ENCODE peak calls at places on chromosomes 3 and 15, in seven cellular contexts. J is fibroblast of mammary gland; V is CD8-positive, alpha-beta memory T cell; I is BJ; M is neural progenitor cell; F is vagina; B is IMR-90. Y is an unnamed sample.

GRCh38 chr3:54968546-54969172 is 40.8 kb upstream of the LRTM1 start:
- DNase-seq in J (peak; percentile 77), V (no peak), I (no peak), M (peak; percentile 53), F (no peak), B (peak; percentile 91), Y (peak; percentile 67)

GRCh38 chr15:68492855-68493254 is 60.9 kb upstream of the ITGA11 start:
- DNase-seq in J (peak; percentile 72), V (no peak), I (no peak), M (no peak), F (no peak), B (peak; percentile 29), Y (peak; percentile 74)

GRCh38 chr15:47384316-47384715 is 333.0 kb upstream of the SEMA6D start:
- DNase-seq in J (peak; percentile 92), V (no peak), I (peak; percentile 34), M (peak; percentile 55), F (no peak), B (peak; percentile 96), Y (peak; percentile 79)

GRCh38 chr3:123648696-123649405 is 64.0 kb upstream of the HACD2 start:
- DNase-seq in J (no peak), V (no peak), I (no peak), M (no peak), F (no peak), B (no peak), Y (no peak)

GRCh38 chr3:171464462-171464861 is 4.3 kb upstream of the TNIK start:
- DNase-seq in J (no peak), V (no peak), I (no peak), M (no peak), F (no peak), B (no peak), Y (no peak)

GRCh38 chr3:52551118-52551517 is 14.7 kb downstream of the UQCC5 start:
- DNase-seq in J (no peak), V (no peak), I (no peak), M (no peak), F (no peak), B (no peak), Y (no peak)

GRCh38 chr15:28890711-28891495 is 5.1 kb downstream of the APBA2 start:
- DNase-seq in J (no peak), V (no peak), I (no peak), M (no peak), F (no peak), B (no peak), Y (no peak)

GRCh38 chr3:62622553-62623174 is 249.3 kb upstream of the FEZF2 start:
- DNase-seq in J (peak; percentile 77), V (no peak), I (no peak), M (peak; percentile 74), F (no peak), B (peak; percentile 61), Y (peak; percentile 86)

GRCh38 chr3:141707741-141708203 is 30.3 kb upstream of the RNF7 start:
- DNase-seq in J (no peak), V (no peak), I (peak; percentile 50), M (no peak), F (no peak), B (peak; percentile 64), Y (peak; percentile 18)

GRCh38 chr3:58161435-58162398 is 49.1 kb downstream of the DNASE1L3 start:
- DNase-seq in J (peak; percentile 95), V (no peak), I (peak; percentile 46), M (no peak), F (no peak), B (peak; percentile 98), Y (peak; percentile 98)

GRCh38 chr3:55885721-55886120 is 398.6 kb upstream of the WNT5A start:
- DNase-seq in J (peak; percentile 38), V (no peak), I (peak; percentile 47), M (no peak), F (no peak), B (peak; percentile 82), Y (no peak)

GRCh38 chr15:66097151-66098018 is 156.2 kb downstream of the MEGF11 start:
- DNase-seq in J (peak; percentile 3), V (no peak), I (no peak), M (no peak), F (no peak), B (peak; percentile 0), Y (peak; percentile 58)

GRCh38 chr3:150351398-150351797 is 56.7 kb upstream of the TSC22D2 start:
- DNase-seq in J (no peak), V (no peak), I (no peak), M (no peak), F (no peak), B (no peak), Y (no peak)

GRCh38 chr3:176202652-176203051 is 994.6 kb downstream of the TBL1XR1 start:
- DNase-seq in J (no peak), V (no peak), I (no peak), M (no peak), F (no peak), B (no peak), Y (no peak)

GRCh38 chr15:40439461-40440299 is 1.1 kb upstream of the BAHD1 start:
- DNase-seq in J (peak; percentile 47), V (no peak), I (no peak), M (peak; percentile 77), F (no peak), B (peak; percentile 26), Y (peak; percentile 98)

GRCh38 chr15:89019436-89019835 is 68.8 kb upstream of the ABHD2 start:
- DNase-seq in J (no peak), V (no peak), I (no peak), M (no peak), F (no peak), B (no peak), Y (no peak)

GRCh38 chr15:81740402-81740801 is 305.4 kb downstream of the MEX3B start:
- DNase-seq in J (peak; percentile 17), V (no peak), I (no peak), M (no peak), F (no peak), B (peak; percentile 11), Y (peak; percentile 80)

GRCh38 chr3:178343433-178344038 is 192.7 kb upstream of the KCNMB2 start:
- DNase-seq in J (no peak), V (no peak), I (no peak), M (no peak), F (no peak), B (no peak), Y (no peak)

GRCh38 chr3:194861375-194861774 is 175.7 kb downstream of the FAM43A start:
- DNase-seq in J (no peak), V (no peak), I (no peak), M (no peak), F (no peak), B (no peak), Y (no peak)

GRCh38 chr15:75720787-75721461 is 8.3 kb upstream of the CSPG4 start:
- DNase-seq in J (peak; percentile 24), V (no peak), I (no peak), M (peak; percentile 74), F (no peak), B (no peak), Y (peak; percentile 53)

GRCh38 chr3:107841864-107842263 is 249.0 kb downstream of the CD47 start:
- DNase-seq in J (no peak), V (no peak), I (no peak), M (no peak), F (no peak), B (no peak), Y (peak; percentile 48)

GRCh38 chr3:54951405-54951804 is 23.5 kb upstream of the LRTM1 start:
- DNase-seq in J (peak; percentile 94), V (no peak), I (peak; percentile 50), M (peak; percentile 74), F (no peak), B (peak; percentile 93), Y (peak; percentile 87)

GRCh38 chr15:71716990-71717389 is 93.4 kb upstream of the NR2E3 start:
- DNase-seq in J (peak; percentile 48), V (no peak), I (no peak), M (no peak), F (no peak), B (peak; percentile 73), Y (no peak)

DNA sequence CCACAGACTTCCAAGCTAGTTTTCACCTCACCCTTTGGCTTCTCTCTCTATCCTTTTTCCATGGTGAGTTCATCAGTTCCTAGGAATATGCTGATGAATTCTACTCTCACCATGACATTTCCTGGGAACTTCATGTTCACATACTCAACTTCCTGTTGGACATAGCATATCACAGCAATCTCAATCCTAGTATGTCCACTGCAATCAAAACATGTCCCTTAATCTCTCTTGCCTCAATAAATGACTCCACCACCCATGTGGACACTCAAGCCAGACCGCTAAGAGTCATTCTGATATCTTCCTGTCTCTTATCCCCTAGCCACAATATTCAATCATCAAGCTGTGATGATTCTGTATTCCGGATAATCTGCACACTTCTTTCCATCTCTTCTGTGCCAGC is 66.7 kb upstream of the MME start:
- DNase-seq in J (no peak), V (no peak), I (no peak), M (no peak), F (no peak), B (no peak), Y (no peak)
- H3K4me3 ChIP-seq in J (no peak overlapping the region), V (no peak overlapping the region), I (no peak overlapping the region), M (no peak overlapping the region), F (no peak overlapping the region), B (no peak overlapping the region), Y (no peak overlapping the region)

GRCh38 chr3:158368271-158368670 is 202.7 kb upstream of the MLF1 start:
- DNase-seq in J (no peak), V (no peak), I (no peak), M (peak; percentile 56), F (no peak), B (no peak), Y (no peak)
- H3K4me3 ChIP-seq in J (no peak overlapping the region), V (no peak overlapping the region), I (no peak overlapping the region), M (no peak overlapping the region), F (no peak overlapping the region), B (no peak overlapping the region), Y (no peak overlapping the region)

GRCh38 chr3:100084100-100084806 is 30.0 kb downstream of the FILIP1L start:
- DNase-seq in J (no peak), V (no peak), I (no peak), M (no peak), F (no peak), B (no peak), Y (no peak)

GRCh38 chr3:100086401-100086800 is 27.9 kb downstream of the FILIP1L start:
- DNase-seq in J (no peak), V (no peak), I (no peak), M (no peak), F (no peak), B (no peak), Y (no peak)

GRCh38 chr3:100089802-100090668 is 24.3 kb downstream of the FILIP1L start:
- DNase-seq in J (peak; percentile 82), V (no peak), I (no peak), M (peak; percentile 23), F (no peak), B (peak; percentile 69), Y (peak; percentile 45)

GRCh38 chr3:100088735-100089368 is 25.4 kb downstream of the FILIP1L start:
- DNase-seq in J (no peak), V (no peak), I (no peak), M (no peak), F (no peak), B (no peak), Y (no peak)

DNA sequence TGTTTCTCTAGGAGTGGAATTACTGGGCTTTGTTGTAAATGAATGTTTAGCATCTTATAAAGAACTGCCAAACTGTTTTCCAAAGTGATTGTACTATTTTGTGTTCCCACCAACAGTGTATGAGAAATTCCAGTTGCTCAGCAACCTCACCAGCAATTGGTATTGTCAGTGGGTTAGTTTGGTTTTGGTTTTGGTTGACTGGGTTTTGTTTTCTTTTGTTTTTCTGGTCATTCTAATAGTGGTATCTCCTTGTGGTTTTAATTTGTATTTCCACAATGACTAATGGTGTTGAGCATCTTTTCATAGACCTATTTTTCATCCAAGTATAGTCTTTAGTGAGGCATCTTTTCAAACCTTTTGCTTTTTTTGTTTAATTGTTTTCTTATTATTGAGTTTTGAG is 27.1 kb downstream of the FILIP1L start:
- DNase-seq in J (peak; percentile 84), V (no peak), I (peak; percentile 70), M (no peak), F (no peak), B (peak; percentile 45), Y (peak; percentile 42)
- H3K4me3 ChIP-seq in J (no peak overlapping the region), V (no peak overlapping the region), I (no peak overlapping the region), M (no peak overlapping the region), F (no peak overlapping the region), B (no peak overlapping the region), Y (no peak overlapping the region)

GRCh38 chr3:17747184-17747889 is 4.9 kb upstream of the TBC1D5 start:
- DNase-seq in J (no peak), V (no peak), I (no peak), M (no peak), F (no peak), B (no peak), Y (no peak)
- H3K4me3 ChIP-seq in J (no peak overlapping the region), V (no peak overlapping the region), I (no peak overlapping the region), M (no peak overlapping the region), F (no peak overlapping the region), B (no peak overlapping the region), Y (no peak overlapping the region)

Y was measured in osteoblast.